ENCODE peak calls at places on chromosomes 5 and 9, in four cellular contexts. N is IMR-90, Q is K562, F is GM12878. Z is an unnamed sample. For H4K20me1, the result is how much of the 10 kb centered on the place peaks cover.

GRCh38 chr5:128844354-128844923 is 120.8 kb upstream of the SLC27A6 start:
- DNase-seq in Q (no peak), F (no peak), N (peak), Z (peak)

GRCh38 chr5:173410459-173411233 is 82.4 kb upstream of the STC2 start:
- DNase-seq in F (no peak), N (no peak), Q (no peak), Z (no peak)

GRCh38 chr9:117245225-117245624 is 169.6 kb downstream of the ASTN2 start:
- DNase-seq in F (no peak), Q (no peak), N (no peak), Z (no peak)

GRCh38 chr9:101399641-101399965 is 952 bp downstream of the ZNF189 start:
- DNase-seq in F (no peak), Q (no peak), N (no peak), Z (no peak)

GRCh38 chr9:120109242-120109641 is 470.7 kb downstream of the CDK5RAP2 start:
- DNase-seq in F (no peak), N (no peak), Q (peak), Z (no peak)

GRCh38 chr5:35853652-35854051 is 3.0 kb upstream of the IL7R start:
- DNase-seq in Q (no peak), N (no peak), F (no peak), Z (no peak)

GRCh38 chr5:96214442-96215197 is 218.4 kb downstream of the PCSK1 start:
- DNase-seq in Q (no peak), N (peak), F (no peak), Z (no peak)

GRCh38 chr9:68500457-68501158 is 40.1 kb downstream of the TMEM252 start:
- DNase-seq in Q (no peak), F (no peak), N (peak), Z (no peak)

GRCh38 chr5:164336906-164337305 is 831.5 kb downstream of the MAT2B start:
- DNase-seq in F (no peak), N (peak), Q (peak), Z (no peak)

GRCh38 chr5:175448276-175448675 is 4.3 kb upstream of the DRD1 start:
- DNase-seq in N (no peak), Q (no peak), F (no peak), Z (no peak)

GRCh38 chr9:4530375-4530774 is 40.1 kb downstream of the SLC1A1 start:
- DNase-seq in N (no peak), Q (no peak), F (peak), Z (peak)

GRCh38 chr5:6504677-6505414 is 56.2 kb downstream of the UBE2QL1 start:
- DNase-seq in Q (no peak), F (no peak), N (peak), Z (no peak)

GRCh38 chr5:30781642-30782041 is 411.8 kb upstream of the CDH6 start:
- DNase-seq in N (no peak), F (no peak), Q (no peak), Z (no peak)

GRCh38 chr5:2353211-2353610 is 398.3 kb downstream of the IRX2 start:
- DNase-seq in Q (no peak), N (no peak), F (no peak), Z (no peak)

GRCh38 chr9:34628656-34629491 is at the start of gene ARID3C:
- DNase-seq in Q (peak), N (no peak), F (no peak), Z (no peak)

GRCh38 chr9:15182003-15182695 is 124.9 kb downstream of the TTC39B start:
- DNase-seq in N (no peak), F (no peak), Q (no peak), Z (no peak)

GRCh38 chr5:142826741-142827492 is 56.7 kb downstream of the ARHGAP26 start:
- DNase-seq in Q (no peak), N (peak), F (no peak), Z (peak)

GRCh38 chr9:112447283-112447761 is 39.3 kb upstream of the KIAA1958 start:
- DNase-seq in N (peak), Q (peak), F (no peak), Z (no peak)

GRCh38 chr9:129655142-129655541 is 10.3 kb upstream of the PRRX2 start:
- DNase-seq in N (no peak), Q (no peak), F (no peak), Z (no peak)

GRCh38 chr5:36147681-36148080 is 4.0 kb downstream of the LMBRD2 start:
- DNase-seq in F (no peak), Q (no peak), N (peak), Z (peak)

GRCh38 chr9:113993838-113994540 is 84.1 kb downstream of the AMBP start:
- DNase-seq in F (no peak), Q (no peak), N (peak), Z (peak)

GRCh38 chr9:113468716-113469448 is 5.4 kb downstream of the RGS3 start:
- DNase-seq in N (no peak), Q (no peak), F (no peak), Z (no peak)

GRCh38 chr5:123537256-123537655 is 25.3 kb downstream of the CSNK1G3 start:
- DNase-seq in N (no peak), Q (no peak), F (no peak), Z (no peak)

GRCh38 chr5:43288269-43288831 is 24.9 kb downstream of the HMGCS1 start:
- DNase-seq in Q (no peak), N (no peak), F (no peak), Z (no peak)

GRCh38 chr5:177132504-177133118 is 962 bp upstream of the NSD1 start:
- DNase-seq in Q (no peak), F (no peak), N (no peak), Z (no peak)

GRCh38 chr5:16519435-16519834 is 53.8 kb upstream of the ZNF622 start:
- DNase-seq in N (no peak), F (no peak), Q (no peak), Z (no peak)

GRCh38 chr5:16520806-16521205 is 55.2 kb upstream of the ZNF622 start:
- DNase-seq in Q (no peak), N (no peak), F (no peak), Z (no peak)

GRCh38 chr5:16522096-16522495 is 56.5 kb upstream of the ZNF622 start:
- DNase-seq in F (no peak), N (no peak), Q (peak), Z (no peak)

GRCh38 chr5:16518606-16519005 is 53.0 kb upstream of the ZNF622 start:
- DNase-seq in Q (no peak), F (no peak), N (no peak), Z (no peak)

GRCh38 chr5:16521561-16522090 is 56.0 kb upstream of the ZNF622 start:
- DNase-seq in N (no peak), F (no peak), Q (no peak), Z (no peak)
- H3K27ac ChIP-seq in N (no peak), F (no peak), Q (no peak), Z (no peak)

GRCh38 chr5:107916731-107917725 is 246.3 kb upstream of the EFNA5 start:
- DNase-seq in F (no peak), N (no peak), Q (no peak), Z (no peak)

GRCh38 chr5:107919361-107919760 is 248.6 kb upstream of the EFNA5 start:
- DNase-seq in F (no peak), N (no peak), Q (no peak), Z (no peak)

GRCh38 chr5:107917983-107918382 is 247.2 kb upstream of the EFNA5 start:
- DNase-seq in F (no peak), N (no peak), Q (no peak), Z (no peak)

GRCh38 chr5:107913511-107913910 is 242.8 kb upstream of the EFNA5 start:
- DNase-seq in N (no peak), Q (no peak), F (no peak), Z (no peak)

DNA sequence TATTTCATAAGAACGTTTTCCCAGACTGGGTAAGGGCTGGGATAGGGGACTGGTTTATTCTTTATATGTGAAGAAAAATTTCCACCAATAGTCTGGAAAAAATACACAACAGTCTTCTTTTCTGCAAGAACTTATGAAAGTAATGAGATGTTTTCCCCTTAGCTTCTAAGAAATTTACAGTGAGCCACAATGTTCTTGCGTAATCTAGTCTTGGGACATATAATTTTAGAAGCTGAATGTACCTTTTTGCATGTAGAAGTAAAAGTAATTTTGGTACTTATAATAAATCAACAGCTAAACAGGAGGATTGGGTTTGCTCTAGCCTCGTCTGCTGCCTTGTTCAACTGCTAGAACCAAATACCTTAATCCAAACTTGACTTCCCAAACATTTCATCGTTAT is 244.7 kb upstream of the EFNA5 start:
- DNase-seq in N (no peak), F (no peak), Q (no peak), Z (no peak)
- TF ChIP-seq FOS in N (no peak), F (no peak), Q (no peak), Z (no peak)

GRCh38 chr5:32597046-32597629 is 11.8 kb downstream of the SUB1 start:
- DNase-seq in Q (no peak), F (no peak), N (no peak), Z (peak)
- H4K20me1 ChIP-seq in Q (under half), F (under half), N (under half), Z (under half)

DNA sequence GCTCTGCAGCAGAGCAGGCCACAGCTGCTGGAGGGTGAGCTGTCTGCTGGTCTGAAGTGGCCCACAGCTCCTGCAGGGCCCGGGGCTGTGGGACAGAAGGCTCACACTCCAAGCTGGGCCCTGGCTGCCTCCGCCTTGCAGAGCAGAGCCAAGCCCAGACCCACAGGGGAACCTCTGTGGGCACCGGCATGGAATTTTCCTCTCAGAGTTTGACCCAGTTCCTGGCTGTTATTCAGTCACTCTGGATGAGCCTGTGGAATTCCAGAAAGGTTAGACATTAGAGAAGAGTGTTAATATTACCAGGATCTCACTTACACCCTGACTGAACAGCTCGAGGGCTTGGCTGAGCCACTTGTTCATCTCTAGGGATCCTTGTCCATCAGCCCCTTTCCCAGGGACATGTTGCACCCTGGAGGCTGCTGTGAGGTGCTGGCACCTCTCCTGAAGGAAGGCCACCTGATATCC is 17.5 kb downstream of the IL9 start:
- DNase-seq in N (no peak), Q (no peak), F (no peak), Z (no peak)
- H3K27ac ChIP-seq in N (no peak), Q (no peak), F (no peak), Z (no peak)

DNA sequence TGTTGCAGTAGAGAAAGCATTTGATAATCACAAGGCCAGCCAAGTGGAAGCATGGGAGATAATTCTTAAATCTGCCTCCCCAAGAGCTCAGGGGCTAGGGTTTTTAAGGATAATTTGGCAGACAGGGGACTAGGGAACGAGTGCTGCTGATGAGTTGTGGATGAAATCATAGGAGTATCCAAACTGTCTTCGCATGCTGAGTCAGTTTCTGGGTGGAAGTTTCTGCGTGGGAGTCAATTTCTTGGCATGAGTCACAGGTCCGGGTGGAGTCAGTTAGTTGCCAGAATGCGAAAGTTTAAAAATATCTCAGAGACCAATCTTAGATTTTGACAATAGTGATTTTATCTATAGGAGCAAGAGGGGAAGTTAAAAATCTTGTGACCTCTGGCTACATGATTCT is 112.6 kb downstream of the TMC1 start:
- DNase-seq in N (peak), Q (no peak), F (no peak), Z (no peak)
- TF ChIP-seq FOS in N (no peak), Q (no peak), F (no peak), Z (no peak)

DNA sequence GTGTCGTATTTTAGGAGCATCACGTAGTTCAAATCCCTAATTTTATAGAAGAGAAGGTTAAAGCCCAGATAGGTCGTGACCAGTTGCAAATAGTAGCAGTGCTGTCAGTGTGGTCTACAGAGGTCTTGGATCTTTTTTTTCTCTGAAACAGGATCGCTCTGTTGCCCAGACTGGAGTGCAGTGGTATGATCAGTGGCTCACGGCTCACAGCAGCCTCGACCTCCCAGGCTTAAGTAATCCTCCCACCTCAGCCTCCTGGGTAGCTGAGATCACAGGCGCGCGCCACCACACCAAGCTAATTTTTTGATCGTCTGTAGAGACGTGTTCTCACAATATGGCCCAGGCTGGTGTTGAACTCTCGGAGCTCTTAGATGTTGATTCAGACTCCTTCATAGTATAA is 2.2 kb downstream of the MATR3 start:
- DNase-seq in Q (peak), N (peak), F (no peak), Z (no peak)
- H4K20me1 ChIP-seq in Q (half or more), N (half or more), F (under half), Z (under half)

GRCh38 chr5:16777432-16777831 is 158.7 kb downstream of the MYO10 start:
- DNase-seq in N (no peak), Q (no peak), F (no peak), Z (no peak)

GRCh38 chr5:16784088-16784487 is 152.0 kb downstream of the MYO10 start:
- DNase-seq in N (peak), Q (no peak), F (no peak), Z (no peak)

GRCh38 chr5:16787278-16787677 is 148.8 kb downstream of the MYO10 start:
- DNase-seq in Q (no peak), N (no peak), F (no peak), Z (peak)

GRCh38 chr5:16784843-16785791 is 151.0 kb downstream of the MYO10 start:
- DNase-seq in Q (no peak), F (peak), N (peak), Z (no peak)

GRCh38 chr5:16782227-16782626 is 153.9 kb downstream of the MYO10 start:
- DNase-seq in F (no peak), Q (no peak), N (no peak), Z (no peak)
- H3K27ac ChIP-seq in F (no peak), Q (no peak), N (no peak), Z (no peak)